ENCODE peak calls at places on chromosomes 1 and 21, in seven cellular contexts. Y is adrenal gland; N is suprapubic skin; U is effector memory CD4-positive, alpha-beta T cell; X is small intestine; S is lung; D is CD8-positive, alpha-beta memory T cell. O is an unnamed sample.

GRCh38 chr1:224498574-224499170 is 64.1 kb upstream of the WDR26 start:
- DNase-seq in Y (peak; percentile 57), N (no peak), U (no peak), X (no peak), S (no peak), D (no peak), O (no peak)

GRCh38 chr1:204420039-204421004 is 8.7 kb upstream of the PPP1R15B start:
- DNase-seq in Y (peak; percentile 45), N (no peak), U (no peak), X (no peak), S (no peak), D (no peak), O (no peak)

GRCh38 chr1:23908453-23909341 is 4.5 kb downstream of the CNR2 start:
- DNase-seq in Y (no peak), N (no peak), U (no peak), X (no peak), S (no peak), D (peak; percentile 8), O (no peak)

GRCh38 chr1:44681905-44682900 is 7.7 kb downstream of the ARMH1 start:
- DNase-seq in Y (no peak), N (no peak), U (no peak), X (peak; percentile 77), S (no peak), D (no peak), O (no peak)

GRCh38 chr1:36008546-36009197 is 75.2 kb upstream of the TEKT2 start:
- DNase-seq in Y (peak; percentile 69), N (no peak), U (no peak), X (no peak), S (no peak), D (no peak), O (peak; percentile 75)

GRCh38 chr21:8990326-8991087 is 1530.9 kb upstream of the TPTE start:
- DNase-seq in Y (no peak), N (no peak), U (no peak), X (no peak), S (no peak), D (no peak), O (no peak)

GRCh38 chr1:43977376-43978263 is 1.4 kb upstream of the B4GALT2 start:
- DNase-seq in Y (no peak), N (no peak), U (no peak), X (no peak), S (no peak), D (no peak), O (no peak)

GRCh38 chr1:151619489-151620093 is 7.7 kb downstream of the SNX27 start:
- DNase-seq in Y (no peak), N (no peak), U (no peak), X (no peak), S (no peak), D (no peak), O (peak; percentile 45)

GRCh38 chr1:230870916-230871315 is 2.6 kb upstream of the C1orf198 start:
- DNase-seq in Y (no peak), N (no peak), U (no peak), X (no peak), S (no peak), D (no peak), O (no peak)

GRCh38 chr21:46441331-46441730 is 17.4 kb upstream of the DIP2A start:
- DNase-seq in Y (no peak), N (no peak), U (no peak), X (no peak), S (no peak), D (no peak), O (no peak)

GRCh38 chr1:18630511-18631495 is at the start of gene PAX7:
- DNase-seq in Y (no peak), N (no peak), U (no peak), X (no peak), S (no peak), D (no peak), O (no peak)

GRCh38 chr21:44764319-44765230 is 37.0 kb downstream of the UBE2G2 start:
- DNase-seq in Y (peak; percentile 48), N (no peak), U (no peak), X (no peak), S (no peak), D (no peak), O (no peak)

GRCh38 chr1:45032833-45033232 is 20.8 kb downstream of the UROD start:
- DNase-seq in Y (no peak), N (no peak), U (no peak), X (no peak), S (no peak), D (no peak), O (no peak)

GRCh38 chr1:65041014-65041413 is 74.7 kb upstream of the JAK1 start:
- DNase-seq in Y (no peak), N (no peak), U (no peak), X (no peak), S (no peak), D (no peak), O (no peak)

DNA sequence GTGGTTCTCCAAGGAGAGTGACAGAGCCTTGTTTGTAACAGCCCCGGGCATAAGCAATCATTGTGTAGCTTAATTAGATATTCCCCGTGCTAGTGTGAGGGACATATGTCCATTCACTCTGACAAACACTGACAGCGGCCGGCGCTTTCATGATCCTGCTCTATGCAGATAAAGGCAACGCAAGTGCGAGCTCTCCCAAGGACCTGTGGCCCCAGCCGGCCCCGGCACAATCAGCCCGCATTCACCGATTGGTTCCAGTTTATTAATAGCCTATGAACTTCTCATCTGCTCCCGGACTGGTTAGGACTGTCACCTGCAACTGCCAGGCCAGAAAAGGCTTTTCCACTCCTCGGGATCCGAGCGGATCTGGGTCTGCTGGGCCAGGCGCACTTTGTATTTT is 18.0 kb upstream of the OLIG1 start:
- DNase-seq in Y (no peak), N (no peak), U (no peak), X (no peak), S (no peak), D (no peak), O (no peak)
- H3K27ac ChIP-seq in Y (no peak overlapping the region), N (no peak overlapping the region), U (no peak overlapping the region), X (no peak overlapping the region), S (no peak overlapping the region), D (no peak overlapping the region), O (no peak overlapping the region)

DNA sequence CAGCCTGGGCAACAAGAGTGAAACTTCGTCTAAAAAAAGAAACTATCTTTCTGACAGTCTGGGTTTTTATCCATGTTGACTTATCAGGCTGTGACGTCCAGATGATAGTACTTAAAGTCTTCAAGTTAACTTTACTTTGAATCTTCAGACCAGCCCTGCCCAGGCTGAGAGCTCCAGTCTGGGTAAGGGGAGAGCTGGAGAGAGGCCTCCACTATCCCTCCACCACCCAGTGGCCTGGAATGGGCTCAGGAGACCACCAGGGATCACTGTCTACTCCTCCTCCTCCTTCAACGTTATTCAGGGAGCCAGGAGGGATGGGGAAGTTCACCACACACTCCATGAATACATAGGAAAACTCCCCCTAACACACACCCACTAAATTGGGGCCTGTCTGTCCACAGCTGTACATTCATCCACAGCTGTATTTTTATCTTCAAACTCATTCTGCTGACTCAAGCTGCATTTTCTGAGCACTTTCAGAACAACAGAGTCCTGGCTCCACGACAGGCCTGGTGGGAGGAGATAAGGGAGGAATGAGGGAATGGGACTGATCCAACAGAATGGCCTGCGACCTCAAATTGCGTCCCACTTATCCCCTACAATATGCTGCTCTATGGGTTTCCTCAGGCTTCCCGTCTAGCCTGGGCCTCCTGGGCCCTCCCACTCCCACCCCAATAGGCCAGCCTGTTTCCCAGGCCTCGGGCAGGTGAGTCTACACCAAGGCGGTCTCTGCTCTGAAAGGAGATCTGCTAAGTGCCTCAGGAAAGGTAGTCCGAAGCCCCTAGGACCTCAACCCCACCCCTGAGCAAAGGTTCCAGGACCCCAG is 1.8 kb downstream of the SLC45A3 start:
- DNase-seq in Y (peak; percentile 73), N (no peak), U (no peak), X (peak; percentile 27), S (no peak), D (no peak), O (no peak)
- H3K4me1 ChIP-seq in Y (peaks cover 17% of the 10 kb centered on the region), N (peaks cover 31% of the 10 kb centered on the region), U (peaks cover 10% of the 10 kb centered on the region), X (no peaks in the 10 kb centered on the region), S (no peaks in the 10 kb centered on the region), D (peaks cover 9% of the 10 kb centered on the region), O (peaks cover 16% of the 10 kb centered on the region)

GRCh38 chr1:39567302-39567701 is 9.3 kb downstream of the PABPC4 start:
- DNase-seq in Y (no peak), N (no peak), U (no peak), X (peak; percentile 66), S (no peak), D (no peak), O (no peak)
- H3K36me3 ChIP-seq in Y (peaks cover 100% of the 10 kb centered on the region), N (peaks cover 99% of the 10 kb centered on the region), U (peaks cover 94% of the 10 kb centered on the region), X (peaks cover 56% of the 10 kb centered on the region), S (peaks cover 60% of the 10 kb centered on the region), D (peaks cover 78% of the 10 kb centered on the region), O (peaks cover 100% of the 10 kb centered on the region)

GRCh38 chr1:241637604-241638003 is 2.6 kb downstream of the CHML start:
- DNase-seq in Y (no peak), N (no peak), U (no peak), X (no peak), S (no peak), D (no peak), O (no peak)
- H3K27ac ChIP-seq in Y (no peak overlapping the region), N (no peak overlapping the region), U (no peak overlapping the region), X (no peak overlapping the region), S (no peak overlapping the region), D (no peak overlapping the region), O (no peak overlapping the region)

O was measured in SJSA1.